ENCODE peak calls at places on chromosomes 1 and 21, in nine cellular contexts. One of them, this sample, is unnamed.

GRCh38 chr1:20081331-20081810 is 11.4 kb downstream of the PLA2G5 start:
- DNase-seq in effector memory CD4-positive, alpha-beta T cell: no peak
- DNase-seq in gastrocnemius medialis: no peak
- DNase-seq in heart right ventricle: no peak
- DNase-seq in upper lobe of left lung: no peak
- DNase-seq in CD8-positive, alpha-beta T cell: no peak
- DNase-seq in astrocyte: no peak
- DNase-seq in neural progenitor cell: no peak
- DNase-seq in ascending aorta: no peak
- DNase-seq in this sample: no peak

GRCh38 chr1:2392071-2392442 is 416 bp downstream of the RER1 start:
- DNase-seq in effector memory CD4-positive, alpha-beta T cell: no peak
- DNase-seq in gastrocnemius medialis: no peak
- DNase-seq in heart right ventricle: no peak
- DNase-seq in upper lobe of left lung: no peak
- DNase-seq in CD8-positive, alpha-beta T cell: no peak
- DNase-seq in astrocyte: no peak
- DNase-seq in neural progenitor cell: peak; percentile 49
- DNase-seq in ascending aorta: no peak
- DNase-seq in this sample: peak; percentile 83

GRCh38 chr21:42696516-42697040 is 43.2 kb downstream of the PDE9A start:
- DNase-seq in effector memory CD4-positive, alpha-beta T cell: no peak
- DNase-seq in gastrocnemius medialis: no peak
- DNase-seq in heart right ventricle: no peak
- DNase-seq in upper lobe of left lung: no peak
- DNase-seq in CD8-positive, alpha-beta T cell: no peak
- DNase-seq in astrocyte: no peak
- DNase-seq in neural progenitor cell: no peak
- DNase-seq in ascending aorta: no peak
- DNase-seq in this sample: peak; percentile 49

GRCh38 chr21:28521932-28522826 is 470.5 kb downstream of the LTN1 start:
- DNase-seq in effector memory CD4-positive, alpha-beta T cell: no peak
- DNase-seq in gastrocnemius medialis: no peak
- DNase-seq in heart right ventricle: no peak
- DNase-seq in upper lobe of left lung: no peak
- DNase-seq in CD8-positive, alpha-beta T cell: no peak
- DNase-seq in astrocyte: no peak
- DNase-seq in neural progenitor cell: peak; percentile 33
- DNase-seq in ascending aorta: no peak
- DNase-seq in this sample: peak; percentile 37

GRCh38 chr1:28887418-28887834 is 26.9 kb upstream of the EPB41 start:
- DNase-seq in effector memory CD4-positive, alpha-beta T cell: peak; percentile 72
- DNase-seq in gastrocnemius medialis: no peak
- DNase-seq in heart right ventricle: peak; percentile 45
- DNase-seq in upper lobe of left lung: peak; percentile 57
- DNase-seq in CD8-positive, alpha-beta T cell: peak; percentile 49
- DNase-seq in astrocyte: no peak
- DNase-seq in neural progenitor cell: peak; percentile 63
- DNase-seq in ascending aorta: peak; percentile 20
- DNase-seq in this sample: no peak

GRCh38 chr1:78280626-78281025 is 210.1 kb upstream of the PTGFR start:
- DNase-seq in effector memory CD4-positive, alpha-beta T cell: no peak
- DNase-seq in gastrocnemius medialis: no peak
- DNase-seq in heart right ventricle: no peak
- DNase-seq in upper lobe of left lung: no peak
- DNase-seq in CD8-positive, alpha-beta T cell: no peak
- DNase-seq in astrocyte: no peak
- DNase-seq in neural progenitor cell: no peak
- DNase-seq in ascending aorta: no peak
- DNase-seq in this sample: no peak

GRCh38 chr1:1550591-1551432 is 10.4 kb upstream of the TMEM240 start:
- DNase-seq in effector memory CD4-positive, alpha-beta T cell: no peak
- DNase-seq in gastrocnemius medialis: no peak
- DNase-seq in heart right ventricle: no peak
- DNase-seq in upper lobe of left lung: no peak
- DNase-seq in CD8-positive, alpha-beta T cell: no peak
- DNase-seq in astrocyte: no peak
- DNase-seq in neural progenitor cell: peak; percentile 28
- DNase-seq in ascending aorta: no peak
- DNase-seq in this sample: peak; percentile 95

GRCh38 chr1:235021815-235022214 is 106.8 kb downstream of the TOMM20 start:
- DNase-seq in effector memory CD4-positive, alpha-beta T cell: no peak
- DNase-seq in gastrocnemius medialis: no peak
- DNase-seq in heart right ventricle: no peak
- DNase-seq in upper lobe of left lung: no peak
- DNase-seq in CD8-positive, alpha-beta T cell: no peak
- DNase-seq in astrocyte: no peak
- DNase-seq in neural progenitor cell: no peak
- DNase-seq in ascending aorta: no peak
- DNase-seq in this sample: peak; percentile 37

GRCh38 chr1:236280438-236281285 is 1.1 kb downstream of the ERO1B start:
- DNase-seq in effector memory CD4-positive, alpha-beta T cell: peak; percentile 17
- DNase-seq in gastrocnemius medialis: no peak
- DNase-seq in heart right ventricle: no peak
- DNase-seq in upper lobe of left lung: peak; percentile 26
- DNase-seq in CD8-positive, alpha-beta T cell: peak; percentile 11
- DNase-seq in astrocyte: no peak
- DNase-seq in neural progenitor cell: peak; percentile 38
- DNase-seq in ascending aorta: no peak
- DNase-seq in this sample: no peak

GRCh38 chr1:16145988-16146887 is 9.6 kb downstream of the EPHA2 start:
- DNase-seq in effector memory CD4-positive, alpha-beta T cell: no peak
- DNase-seq in gastrocnemius medialis: no peak
- DNase-seq in heart right ventricle: peak; percentile 84
- DNase-seq in upper lobe of left lung: peak; percentile 72
- DNase-seq in CD8-positive, alpha-beta T cell: no peak
- DNase-seq in astrocyte: peak; percentile 92
- DNase-seq in neural progenitor cell: peak; percentile 90
- DNase-seq in ascending aorta: no peak
- DNase-seq in this sample: peak; percentile 99
- H3K4me1 ChIP-seq in effector memory CD4-positive, alpha-beta T cell: peaks cover 4% of the 10 kb centered on the region
- H3K4me1 ChIP-seq in gastrocnemius medialis: peaks cover 39% of the 10 kb centered on the region
- H3K4me1 ChIP-seq in heart right ventricle: peaks cover 56% of the 10 kb centered on the region
- H3K4me1 ChIP-seq in upper lobe of left lung: peaks cover 76% of the 10 kb centered on the region
- H3K4me1 ChIP-seq in CD8-positive, alpha-beta T cell: peaks cover 11% of the 10 kb centered on the region
- H3K4me1 ChIP-seq in astrocyte: peaks cover 86% of the 10 kb centered on the region
- H3K4me1 ChIP-seq in neural progenitor cell: peaks cover 51% of the 10 kb centered on the region
- H3K4me1 ChIP-seq in ascending aorta: peaks cover 53% of the 10 kb centered on the region
- H3K4me1 ChIP-seq in this sample: peaks cover 84% of the 10 kb centered on the region

GRCh38 chr1:181101581-181102226 is 13.2 kb downstream of the IER5 start:
- DNase-seq in effector memory CD4-positive, alpha-beta T cell: no peak
- DNase-seq in gastrocnemius medialis: no peak
- DNase-seq in heart right ventricle: no peak
- DNase-seq in upper lobe of left lung: no peak
- DNase-seq in CD8-positive, alpha-beta T cell: no peak
- DNase-seq in astrocyte: peak; percentile 75
- DNase-seq in neural progenitor cell: peak; percentile 64
- DNase-seq in ascending aorta: no peak
- DNase-seq in this sample: peak; percentile 84
- H3K4me1 ChIP-seq in effector memory CD4-positive, alpha-beta T cell: peaks cover 33% of the 10 kb centered on the region
- H3K4me1 ChIP-seq in gastrocnemius medialis: peaks cover 45% of the 10 kb centered on the region
- H3K4me1 ChIP-seq in heart right ventricle: peaks cover 3% of the 10 kb centered on the region
- H3K4me1 ChIP-seq in upper lobe of left lung: peaks cover 50% of the 10 kb centered on the region
- H3K4me1 ChIP-seq in CD8-positive, alpha-beta T cell: peaks cover 33% of the 10 kb centered on the region
- H3K4me1 ChIP-seq in astrocyte: peaks cover 62% of the 10 kb centered on the region
- H3K4me1 ChIP-seq in neural progenitor cell: peaks cover 59% of the 10 kb centered on the region
- H3K4me1 ChIP-seq in ascending aorta: peaks cover 34% of the 10 kb centered on the region
- H3K4me1 ChIP-seq in this sample: peaks cover 68% of the 10 kb centered on the region

GRCh38 chr1:101389547-101389929 is 152.7 kb downstream of the S1PR1 start:
- DNase-seq in effector memory CD4-positive, alpha-beta T cell: no peak
- DNase-seq in gastrocnemius medialis: no peak
- DNase-seq in heart right ventricle: no peak
- DNase-seq in upper lobe of left lung: no peak
- DNase-seq in CD8-positive, alpha-beta T cell: no peak
- DNase-seq in astrocyte: no peak
- DNase-seq in neural progenitor cell: no peak
- DNase-seq in ascending aorta: no peak
- DNase-seq in this sample: no peak
- H3K4me1 ChIP-seq in effector memory CD4-positive, alpha-beta T cell: no peaks in the 10 kb centered on the region
- H3K4me1 ChIP-seq in gastrocnemius medialis: no peaks in the 10 kb centered on the region
- H3K4me1 ChIP-seq in heart right ventricle: no peaks in the 10 kb centered on the region
- H3K4me1 ChIP-seq in upper lobe of left lung: no peaks in the 10 kb centered on the region
- H3K4me1 ChIP-seq in CD8-positive, alpha-beta T cell: no peaks in the 10 kb centered on the region
- H3K4me1 ChIP-seq in astrocyte: no peaks in the 10 kb centered on the region
- H3K4me1 ChIP-seq in neural progenitor cell: no peaks in the 10 kb centered on the region
- H3K4me1 ChIP-seq in ascending aorta: no peaks in the 10 kb centered on the region
- H3K4me1 ChIP-seq in this sample: no peaks in the 10 kb centered on the region

GRCh38 chr1:204705888-204706837 is 20.6 kb upstream of the LRRN2 start:
- DNase-seq in effector memory CD4-positive, alpha-beta T cell: no peak
- DNase-seq in gastrocnemius medialis: no peak
- DNase-seq in heart right ventricle: no peak
- DNase-seq in upper lobe of left lung: no peak
- DNase-seq in CD8-positive, alpha-beta T cell: no peak
- DNase-seq in astrocyte: no peak
- DNase-seq in neural progenitor cell: no peak
- DNase-seq in ascending aorta: no peak
- DNase-seq in this sample: peak; percentile 19

GRCh38 chr1:204706838-204707509 is 21.4 kb upstream of the LRRN2 start:
- DNase-seq in effector memory CD4-positive, alpha-beta T cell: no peak
- DNase-seq in gastrocnemius medialis: no peak
- DNase-seq in heart right ventricle: no peak
- DNase-seq in upper lobe of left lung: no peak
- DNase-seq in CD8-positive, alpha-beta T cell: no peak
- DNase-seq in astrocyte: no peak
- DNase-seq in neural progenitor cell: peak; percentile 80
- DNase-seq in ascending aorta: no peak
- DNase-seq in this sample: peak; percentile 27

GRCh38 chr1:204705493-204705811 is 19.9 kb upstream of the LRRN2 start:
- DNase-seq in effector memory CD4-positive, alpha-beta T cell: no peak
- DNase-seq in gastrocnemius medialis: no peak
- DNase-seq in heart right ventricle: no peak
- DNase-seq in upper lobe of left lung: no peak
- DNase-seq in CD8-positive, alpha-beta T cell: no peak
- DNase-seq in astrocyte: no peak
- DNase-seq in neural progenitor cell: no peak
- DNase-seq in ascending aorta: no peak
- DNase-seq in this sample: no peak

GRCh38 chr1:204703826-204704612 is 18.5 kb upstream of the LRRN2 start:
- DNase-seq in effector memory CD4-positive, alpha-beta T cell: no peak
- DNase-seq in gastrocnemius medialis: no peak
- DNase-seq in heart right ventricle: no peak
- DNase-seq in upper lobe of left lung: no peak
- DNase-seq in CD8-positive, alpha-beta T cell: no peak
- DNase-seq in astrocyte: no peak
- DNase-seq in neural progenitor cell: no peak
- DNase-seq in ascending aorta: no peak
- DNase-seq in this sample: peak; percentile 35

GRCh38 chr1:204704794-204705492 is 19.4 kb upstream of the LRRN2 start:
- DNase-seq in effector memory CD4-positive, alpha-beta T cell: no peak
- DNase-seq in gastrocnemius medialis: no peak
- DNase-seq in heart right ventricle: no peak
- DNase-seq in upper lobe of left lung: no peak
- DNase-seq in CD8-positive, alpha-beta T cell: no peak
- DNase-seq in astrocyte: no peak
- DNase-seq in neural progenitor cell: no peak
- DNase-seq in ascending aorta: no peak
- DNase-seq in this sample: peak; percentile 10
- H3K4me1 ChIP-seq in effector memory CD4-positive, alpha-beta T cell: no peaks in the 10 kb centered on the region
- H3K4me1 ChIP-seq in gastrocnemius medialis: no peaks in the 10 kb centered on the region
- H3K4me1 ChIP-seq in heart right ventricle: no peaks in the 10 kb centered on the region
- H3K4me1 ChIP-seq in upper lobe of left lung: no peaks in the 10 kb centered on the region
- H3K4me1 ChIP-seq in CD8-positive, alpha-beta T cell: peaks cover 23% of the 10 kb centered on the region
- H3K4me1 ChIP-seq in astrocyte: peaks cover 3% of the 10 kb centered on the region
- H3K4me1 ChIP-seq in neural progenitor cell: peaks cover 26% of the 10 kb centered on the region
- H3K4me1 ChIP-seq in ascending aorta: no peaks in the 10 kb centered on the region
- H3K4me1 ChIP-seq in this sample: no peaks in the 10 kb centered on the region

GRCh38 chr1:205810448-205811157 is 2.4 kb downstream of the SLC41A1 start:
- DNase-seq in effector memory CD4-positive, alpha-beta T cell: no peak
- DNase-seq in gastrocnemius medialis: no peak
- DNase-seq in heart right ventricle: no peak
- DNase-seq in upper lobe of left lung: no peak
- DNase-seq in CD8-positive, alpha-beta T cell: no peak
- DNase-seq in astrocyte: no peak
- DNase-seq in neural progenitor cell: peak; percentile 44
- DNase-seq in ascending aorta: no peak
- DNase-seq in this sample: peak; percentile 88

GRCh38 chr1:205813755-205814058 is 709 bp upstream of the SLC41A1 start:
- DNase-seq in effector memory CD4-positive, alpha-beta T cell: peak; percentile 16
- DNase-seq in gastrocnemius medialis: no peak
- DNase-seq in heart right ventricle: no peak
- DNase-seq in upper lobe of left lung: no peak
- DNase-seq in CD8-positive, alpha-beta T cell: no peak
- DNase-seq in astrocyte: peak; percentile 52
- DNase-seq in neural progenitor cell: no peak
- DNase-seq in ascending aorta: no peak
- DNase-seq in this sample: peak; percentile 93

GRCh38 chr1:205811660-205812059 is 1.3 kb downstream of the SLC41A1 start:
- DNase-seq in effector memory CD4-positive, alpha-beta T cell: no peak
- DNase-seq in gastrocnemius medialis: peak; percentile 50
- DNase-seq in heart right ventricle: peak; percentile 65
- DNase-seq in upper lobe of left lung: peak; percentile 72
- DNase-seq in CD8-positive, alpha-beta T cell: no peak
- DNase-seq in astrocyte: no peak
- DNase-seq in neural progenitor cell: no peak
- DNase-seq in ascending aorta: no peak
- DNase-seq in this sample: peak; percentile 87

GRCh38 chr1:205812878-205813754 is at the start of gene SLC41A1:
- DNase-seq in effector memory CD4-positive, alpha-beta T cell: peak; percentile 92
- DNase-seq in gastrocnemius medialis: peak; percentile 96
- DNase-seq in heart right ventricle: peak; percentile 91
- DNase-seq in upper lobe of left lung: peak; percentile 96
- DNase-seq in CD8-positive, alpha-beta T cell: peak; percentile 85
- DNase-seq in astrocyte: peak; percentile 74
- DNase-seq in neural progenitor cell: peak; percentile 95
- DNase-seq in ascending aorta: peak; percentile 89
- DNase-seq in this sample: peak; percentile 99

DNA sequence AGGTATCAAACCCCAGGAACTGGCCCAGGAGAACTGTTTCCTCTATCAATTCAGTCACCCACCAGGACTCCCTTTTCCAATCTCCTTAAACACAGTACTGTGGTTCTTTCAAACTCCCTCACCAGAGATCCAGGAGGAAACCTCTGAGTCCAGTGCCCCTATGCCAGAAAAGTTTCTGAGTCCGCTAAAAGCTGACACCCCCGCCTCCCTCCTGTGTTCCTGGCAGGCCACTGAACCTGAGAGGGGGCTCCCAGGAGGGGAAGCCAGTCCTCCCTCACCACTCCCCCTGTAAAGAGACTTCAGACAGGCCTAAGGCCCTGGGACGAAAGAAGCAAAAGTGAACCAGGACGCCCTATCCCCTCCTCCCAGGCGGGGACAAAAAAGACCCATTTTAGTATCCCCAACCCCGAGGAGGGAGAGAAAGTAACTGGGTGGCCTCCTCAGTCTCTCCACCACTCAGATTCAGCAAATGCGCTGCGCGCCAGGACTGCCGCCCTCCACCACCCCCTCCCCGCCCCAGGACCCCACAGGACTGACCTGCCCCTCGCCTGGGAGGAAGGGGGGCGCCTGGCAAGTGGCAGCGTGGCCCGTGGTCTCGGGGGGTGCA is 624 bp downstream of the SLC41A1 start:
- DNase-seq in effector memory CD4-positive, alpha-beta T cell: no peak
- DNase-seq in gastrocnemius medialis: no peak
- DNase-seq in heart right ventricle: no peak
- DNase-seq in upper lobe of left lung: peak; percentile 28
- DNase-seq in CD8-positive, alpha-beta T cell: peak; percentile 5
- DNase-seq in astrocyte: peak; percentile 13
- DNase-seq in neural progenitor cell: peak; percentile 74
- DNase-seq in ascending aorta: no peak
- DNase-seq in this sample: peak; percentile 92
- H3K4me1 ChIP-seq in effector memory CD4-positive, alpha-beta T cell: peaks cover 22% of the 10 kb centered on the region
- H3K4me1 ChIP-seq in gastrocnemius medialis: peaks cover 68% of the 10 kb centered on the region
- H3K4me1 ChIP-seq in heart right ventricle: no peaks in the 10 kb centered on the region
- H3K4me1 ChIP-seq in upper lobe of left lung: peaks cover 34% of the 10 kb centered on the region
- H3K4me1 ChIP-seq in CD8-positive, alpha-beta T cell: peaks cover 53% of the 10 kb centered on the region
- H3K4me1 ChIP-seq in astrocyte: peaks cover 18% of the 10 kb centered on the region
- H3K4me1 ChIP-seq in neural progenitor cell: peaks cover 24% of the 10 kb centered on the region
- H3K4me1 ChIP-seq in ascending aorta: peaks cover 32% of the 10 kb centered on the region
- H3K4me1 ChIP-seq in this sample: peaks cover 16% of the 10 kb centered on the region

This sample was measured in osteoblast.